ENCODE peak calls at places on chromosomes 4 and X, in four cellular contexts. I is CD8-positive, alpha-beta memory T cell; V is sigmoid colon; N is stomach. E is an unnamed sample.

GRCh38 chr4:57424231-57424897 is 314.2 kb upstream of the IGFBP7 start:
- DNase-seq in I (no peak), V (no peak), N (no peak), E (no peak)

GRCh38 chr4:168978001-168978700 is 31.9 kb downstream of the CBR4 start:
- DNase-seq in I (no peak), V (no peak), N (no peak), E (no peak)

GRCh38 chr4:6480532-6481088 is 8.2 kb upstream of the PPP2R2C start:
- DNase-seq in I (no peak), V (no peak), N (no peak), E (no peak)

GRCh38 chrX:27918799-27919198 is 62.5 kb downstream of the DCAF8L1 start:
- DNase-seq in I (no peak), V (no peak), N (no peak), E (no peak)

GRCh38 chr4:161247831-161248230 is 916.0 kb downstream of the FSTL5 start:
- DNase-seq in I (no peak), V (no peak), N (no peak), E (no peak)

GRCh38 chr4:108611360-108611759 is 9.0 kb upstream of the RPL34 start:
- DNase-seq in I (no peak), V (no peak), N (no peak), E (no peak)

GRCh38 chrX:136162827-136163427 is 15.6 kb downstream of the FHL1 start:
- DNase-seq in I (peak), V (peak), N (peak), E (no peak)

GRCh38 chr4:83644677-83645639 is 109.0 kb downstream of the GPAT3 start:
- DNase-seq in I (peak), V (no peak), N (no peak), E (no peak)

GRCh38 chr4:176034498-176034897 is 31.1 kb upstream of the WDR17 start:
- DNase-seq in I (no peak), V (no peak), N (no peak), E (no peak)

GRCh38 chrX:141879616-141880015 is 24.1 kb upstream of the MAGEC1 start:
- DNase-seq in I (no peak), V (no peak), N (no peak), E (no peak)

GRCh38 chr4:7466215-7466614 is 31.5 kb upstream of the PSAPL1 start:
- DNase-seq in I (no peak), V (no peak), N (no peak), E (no peak)

GRCh38 chr4:55121246-55121645 is 4.1 kb downstream of the KDR start:
- DNase-seq in I (no peak), V (no peak), N (no peak), E (no peak)

GRCh38 chrX:74179071-74179470 is 124.9 kb upstream of the ZCCHC13 start:
- DNase-seq in I (no peak), V (no peak), N (no peak), E (no peak)

GRCh38 chrX:71911023-71911730 is 532 bp downstream of the NHSL2 start:
- DNase-seq in I (peak), V (peak), N (no peak), E (no peak)

GRCh38 chr4:140705625-140706275 is 50.4 kb downstream of the TBC1D9 start:
- DNase-seq in I (no peak), V (no peak), N (no peak), E (no peak)

GRCh38 chrX:100413231-100413630 is 3.2 kb upstream of the PCDH19 start:
- DNase-seq in I (no peak), V (no peak), N (peak), E (no peak)

GRCh38 chrX:9195199-9195880 is 161.4 kb upstream of the FAM9B start:
- DNase-seq in I (no peak), V (no peak), N (no peak), E (no peak)

GRCh38 chr4:146222313-146222712 is 8.0 kb downstream of the REELD1 start:
- DNase-seq in I (no peak), V (no peak), N (no peak), E (no peak)

GRCh38 chrX:72236841-72237240 is 2.0 kb downstream of the ERCC6L start:
- DNase-seq in I (no peak), V (no peak), N (no peak), E (no peak)

GRCh38 chr4:95835672-95836071 is 4.2 kb upstream of the PDHA2 start:
- DNase-seq in I (no peak), V (no peak), N (no peak), E (no peak)

GRCh38 chr4:47933798-47934197 is 19.4 kb upstream of the NFXL1 start:
- DNase-seq in I (peak), V (no peak), N (no peak), E (no peak)

GRCh38 chrX:41148553-41148952 is 63.3 kb downstream of the USP9X start:
- DNase-seq in I (no peak), V (no peak), N (no peak), E (no peak)

GRCh38 chr4:153513596-153513995 is 47.4 kb downstream of the TMEM131L start:
- DNase-seq in I (no peak), V (no peak), N (no peak), E (no peak)

GRCh38 chrX:8913665-8914409 is 112.7 kb upstream of the FAM9A start:
- DNase-seq in I (no peak), V (peak), N (no peak), E (no peak)

GRCh38 chr4:94913316-94913715 is 155.6 kb downstream of the BMPR1B start:
- DNase-seq in I (no peak), V (no peak), N (no peak), E (no peak)

GRCh38 chrX:148976571-148976970 is 476.2 kb downstream of the AFF2 start:
- DNase-seq in I (no peak), V (no peak), N (no peak), E (no peak)

GRCh38 chr4:2958446-2958845 is 4.8 kb downstream of the NOP14 start:
- DNase-seq in I (no peak), V (no peak), N (no peak), E (no peak)

GRCh38 chr4:24798036-24798610 is 2.8 kb downstream of the SOD3 start:
- DNase-seq in I (no peak), V (no peak), N (no peak), E (no peak)

GRCh38 chr4:1385373-1386340 is 20.6 kb downstream of the NKX1-1 start:
- DNase-seq in I (no peak), V (no peak), N (no peak), E (no peak)

GRCh38 chrX:110045421-110045820 is 42.5 kb downstream of the TMEM164 start:
- DNase-seq in I (no peak), V (no peak), N (no peak), E (no peak)

GRCh38 chrX:136259543-136259942 is 8.3 kb upstream of the MAP7D3 start:
- DNase-seq in I (no peak), V (no peak), N (no peak), E (no peak)

GRCh38 chrX:29617276-29617675 is 598.1 kb upstream of the MAGEB2 start:
- DNase-seq in I (no peak), V (no peak), N (no peak), E (no peak)

GRCh38 chr4:137065306-137065705 is 467.0 kb downstream of the PCDH18 start:
- DNase-seq in I (no peak), V (no peak), N (no peak), E (no peak)

GRCh38 chrX:106481341-106481740 is 130.4 kb upstream of the RADX start:
- DNase-seq in I (peak), V (no peak), N (peak), E (peak)

DNA sequence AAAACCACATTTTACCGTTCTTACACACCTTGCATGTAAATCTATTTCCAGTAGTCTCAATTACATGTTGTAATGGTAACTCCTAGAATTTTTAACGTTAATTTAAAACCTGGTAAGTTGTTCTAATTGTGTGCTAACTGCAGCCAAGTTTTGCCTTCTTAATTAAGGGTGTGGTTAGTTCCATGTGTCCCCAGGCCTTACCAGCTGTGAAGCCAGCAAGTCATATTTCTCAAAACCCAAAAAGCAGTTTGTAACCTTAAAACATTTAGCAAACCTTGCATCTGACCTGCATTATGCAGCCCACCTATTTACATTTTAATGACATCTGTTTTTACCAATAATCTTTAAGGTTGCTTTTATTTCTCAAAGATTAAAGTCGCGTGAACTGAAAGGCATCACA is 18.4 kb upstream of the FAM47E start:
- DNase-seq in I (no peak), V (no peak), N (no peak), E (no peak)
- H3K4me3 ChIP-seq in I (no peak), V (no peak), N (no peak), E (no peak)

DNA sequence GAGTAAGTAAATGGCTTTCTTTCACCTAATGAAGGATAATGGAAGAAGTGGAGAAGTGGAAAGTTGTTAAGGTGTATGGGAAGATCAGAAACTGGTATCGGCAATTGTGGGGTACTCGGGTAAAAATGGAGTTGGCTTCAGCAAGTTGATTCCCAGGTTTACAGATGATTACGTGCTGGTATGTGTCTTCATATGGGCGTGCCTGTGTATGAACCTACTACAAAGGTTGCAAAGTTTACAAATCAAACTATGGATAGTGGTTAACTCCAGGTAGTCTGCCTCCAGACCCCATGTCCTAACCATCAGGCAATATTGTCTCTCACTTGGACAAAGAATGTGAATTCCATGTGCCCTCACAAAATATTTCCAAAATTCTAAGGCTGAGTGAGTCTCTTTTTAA is 778 bp downstream of the TLR3 start:
- DNase-seq in I (no peak), V (no peak), N (no peak), E (peak)
- H3K27ac ChIP-seq in I (no peak), V (peak), N (no peak), E (no peak)

GRCh38 chrX:12956704-12957541 is 18.0 kb upstream of the TMSB4X start:
- DNase-seq in I (peak), V (no peak), N (no peak), E (no peak)

GRCh38 chrX:12953420-12953819 is 21.5 kb upstream of the TMSB4X start:
- DNase-seq in I (no peak), V (no peak), N (no peak), E (no peak)

GRCh38 chrX:12955882-12956703 is 18.8 kb upstream of the TMSB4X start:
- DNase-seq in I (peak), V (no peak), N (peak), E (peak)

GRCh38 chrX:12954376-12954775 is 20.5 kb upstream of the TMSB4X start:
- DNase-seq in I (peak), V (no peak), N (no peak), E (no peak)

DNA sequence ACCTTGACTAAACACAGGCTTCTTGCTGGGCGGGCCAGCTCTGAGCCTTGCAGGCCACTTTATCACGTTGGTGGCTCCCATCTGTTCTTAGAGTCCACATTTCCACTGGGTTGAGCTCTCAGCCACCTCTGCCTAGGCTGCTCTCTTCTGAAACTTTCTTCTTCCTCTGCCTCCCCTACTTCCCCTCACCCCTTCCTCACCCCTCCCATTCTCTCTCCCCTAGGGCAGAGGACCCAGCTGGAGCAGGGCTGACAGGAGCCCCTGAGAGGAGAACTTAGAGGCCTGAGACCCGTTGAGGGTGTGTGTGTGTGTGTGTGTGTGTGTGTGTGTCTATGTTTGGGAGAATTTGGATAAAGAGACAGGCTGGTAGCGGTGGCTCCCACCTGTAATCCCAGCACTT is 19.9 kb upstream of the TMSB4X start:
- DNase-seq in I (no peak), V (no peak), N (no peak), E (no peak)
- H3K4me3 ChIP-seq in I (peak), V (no peak), N (no peak), E (no peak)

DNA sequence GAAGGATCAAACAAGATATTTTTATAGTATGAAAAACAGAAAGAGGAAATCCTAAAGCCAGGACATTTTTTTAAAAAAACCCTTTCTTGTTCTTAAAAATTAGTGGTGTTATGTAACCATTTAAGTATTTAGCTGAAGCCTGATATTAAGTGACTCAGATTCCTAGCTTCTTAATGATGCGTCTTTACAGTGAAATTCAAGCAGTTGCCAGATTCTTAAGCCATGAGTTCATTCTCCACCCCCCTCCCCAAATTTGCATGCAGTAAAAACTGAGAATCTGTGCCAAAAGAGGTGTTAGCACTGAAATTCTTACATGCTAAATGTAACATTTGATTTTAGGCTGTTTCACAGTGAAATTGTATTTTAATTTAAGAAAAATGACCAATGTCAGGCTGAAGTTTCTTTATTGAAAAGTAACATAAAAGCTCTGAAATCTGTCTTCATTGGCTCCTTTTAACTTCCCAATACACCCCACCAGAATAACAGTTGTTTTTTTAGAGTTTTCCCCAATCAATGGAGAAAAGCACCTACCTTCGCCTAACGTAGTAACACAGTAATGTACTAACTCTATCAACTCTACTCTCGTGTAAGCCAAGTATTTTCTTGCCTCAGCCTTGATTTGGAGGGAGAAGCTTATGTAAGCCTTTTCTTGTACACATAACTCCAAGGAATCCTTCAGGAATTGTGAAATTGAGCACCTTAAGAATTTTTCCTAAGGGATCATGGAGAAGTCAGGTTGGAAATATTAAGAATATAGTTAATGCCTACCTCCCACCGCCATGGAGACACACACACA is 181.0 kb downstream of the RAPGEF2 start:
- DNase-seq in I (no peak), V (no peak), N (no peak), E (no peak)
- H3K27ac ChIP-seq in I (no peak), V (no peak), N (no peak), E (no peak)

DNA sequence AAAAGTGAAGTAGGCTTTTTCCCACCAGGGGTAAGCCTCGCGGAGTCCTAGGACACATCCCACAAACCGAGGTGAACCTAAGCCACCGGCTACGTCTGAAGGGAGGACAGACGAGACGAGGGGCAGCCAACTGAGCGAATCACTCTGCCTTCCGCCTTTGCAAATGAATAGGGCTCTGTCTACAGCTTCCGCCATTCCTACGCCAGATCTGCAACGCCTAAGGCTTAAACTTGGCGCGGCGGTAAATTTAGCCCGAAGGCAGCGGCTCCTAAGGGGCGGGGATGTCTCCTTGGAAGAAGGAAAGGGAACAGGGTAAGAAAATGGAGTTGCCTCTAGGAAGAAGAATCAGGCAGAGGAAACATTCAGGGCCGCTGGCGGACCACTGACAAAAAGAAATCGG is 90.6 kb downstream of the BCOR start:
- DNase-seq in I (no peak), V (no peak), N (no peak), E (no peak)
- H3K4me3 ChIP-seq in I (no peak), V (no peak), N (no peak), E (no peak)

GRCh38 chrX:7072856-7073255 is 74.7 kb upstream of the STS start:
- DNase-seq in I (no peak), V (no peak), N (no peak), E (no peak)

GRCh38 chrX:7073336-7073735 is 74.2 kb upstream of the STS start:
- DNase-seq in I (no peak), V (no peak), N (no peak), E (no peak)

GRCh38 chrX:7074135-7074907 is 73.2 kb upstream of the STS start:
- DNase-seq in I (no peak), V (no peak), N (peak), E (no peak)

GRCh38 chrX:7076245-7076661 is 71.3 kb upstream of the STS start:
- DNase-seq in I (no peak), V (no peak), N (no peak), E (no peak)

GRCh38 chrX:7074908-7075204 is 72.7 kb upstream of the STS start:
- DNase-seq in I (no peak), V (no peak), N (no peak), E (no peak)
- H3K27ac ChIP-seq in I (no peak), V (no peak), N (peak), E (no peak)

E was measured in lung.